ENCODE peak calls at places on chromosomes 5 and 9, in eight cellular contexts. A is endothelial cell of umbilical vein, H is left ventricle myocardium inferior, M is SK-N-SH, W is AG04450, X is fibroblast of lung, J is astrocyte, Z is Panc1. Y is an unnamed sample.
A peak's percentile ranks its signal among the peaks of the same experiment; 100 is the strongest.

GRCh38 chr9:113807173-113808061 is 68.7 kb upstream of the ZNF618 start:
- DNase-seq in J (peak; percentile 26), H (peak; percentile 22), X (peak; percentile 33), M (peak; percentile 75), Z (peak; percentile 41), W (peak; percentile 13), A (peak; percentile 73), Y (no peak)

GRCh38 chr5:172102913-172103629 is 85.0 kb downstream of the STK10 start:
- DNase-seq in M (no peak), W (peak; percentile 81), Z (peak; percentile 47), H (peak; percentile 63), X (peak; percentile 99), J (peak; percentile 98), A (peak; percentile 82), Y (peak; percentile 87)

GRCh38 chr9:132748450-132748849 is 78.2 kb downstream of the GTF3C4 start:
- DNase-seq in W (no peak), M (no peak), J (no peak), X (no peak), Z (no peak), H (no peak), A (no peak), Y (no peak)

GRCh38 chr9:19286634-19287188 is 56.2 kb downstream of the DENND4C start:
- DNase-seq in W (no peak), A (peak; percentile 48), X (peak; percentile 30), Z (no peak), J (peak; percentile 12), M (no peak), H (no peak), Y (no peak)

GRCh38 chr5:143016777-143017374 is 246.7 kb downstream of the ARHGAP26 start:
- DNase-seq in X (peak; percentile 61), A (peak; percentile 67), W (no peak), J (peak; percentile 44), M (peak; percentile 30), Z (no peak), H (no peak), Y (no peak)

GRCh38 chr5:111929261-111929660 is 172.3 kb upstream of the NREP start:
- DNase-seq in H (no peak), J (no peak), Z (no peak), M (no peak), A (no peak), X (no peak), W (no peak), Y (no peak)

GRCh38 chr9:126614088-126614454 is 343 bp downstream of the LMX1B start:
- DNase-seq in J (no peak), M (peak; percentile 51), Z (no peak), X (no peak), W (no peak), A (no peak), H (no peak), Y (no peak)

GRCh38 chr5:177086918-177087706 is 397 bp downstream of the FGFR4 start:
- DNase-seq in J (no peak), M (peak; percentile 88), Z (no peak), X (peak; percentile 10), A (peak; percentile 39), W (no peak), H (no peak), Y (peak; percentile 52)

GRCh38 chr5:91361055-91361701 is 21.9 kb downstream of the ARRDC3 start:
- DNase-seq in A (no peak), J (peak; percentile 63), M (no peak), H (no peak), W (no peak), X (peak; percentile 70), Z (no peak), Y (no peak)

GRCh38 chr5:91359957-91360609 is 23.0 kb downstream of the ARRDC3 start:
- DNase-seq in X (peak; percentile 63), W (no peak), J (peak; percentile 61), A (no peak), H (no peak), Z (no peak), M (no peak), Y (no peak)

GRCh38 chr5:91352831-91353695 is 30.1 kb downstream of the ARRDC3 start:
- DNase-seq in X (no peak), M (peak; percentile 50), W (no peak), Z (no peak), J (no peak), H (no peak), A (no peak), Y (no peak)

GRCh38 chr5:91357806-91358205 is 25.3 kb downstream of the ARRDC3 start:
- DNase-seq in Z (no peak), X (no peak), H (no peak), M (no peak), A (no peak), J (no peak), W (no peak), Y (no peak)

DNA sequence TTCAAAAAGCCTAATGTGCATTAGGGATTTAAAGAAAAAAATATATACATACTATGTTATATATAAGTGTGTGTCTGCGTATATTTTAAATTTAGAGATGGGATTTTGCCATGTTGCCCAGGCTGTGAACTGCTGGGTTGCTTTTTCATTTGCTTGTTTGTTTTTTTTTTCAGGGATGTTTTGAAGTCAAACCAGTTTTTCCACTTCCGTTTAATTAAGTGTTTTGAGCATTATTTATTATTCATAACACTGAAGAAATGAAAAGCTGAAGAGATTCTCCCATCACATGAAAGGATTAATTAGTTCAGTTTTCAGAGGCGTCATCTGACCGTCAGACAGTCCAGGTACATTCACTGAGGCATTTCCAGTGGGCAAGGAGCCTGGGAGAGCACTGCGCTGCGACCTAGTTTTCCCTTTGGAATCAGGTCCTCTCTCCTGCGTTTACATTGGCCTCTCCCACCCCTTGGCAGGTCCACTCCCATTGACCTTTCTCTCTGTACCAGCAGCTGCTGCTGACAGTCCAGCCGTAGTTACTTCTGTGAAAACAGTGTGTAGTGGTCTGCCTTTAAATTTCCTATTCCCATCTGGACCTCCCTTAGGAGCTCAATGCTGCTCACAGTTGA is 26.0 kb downstream of the ARRDC3 start:
- DNase-seq in A (no peak), W (no peak), X (no peak), H (no peak), M (no peak), J (no peak), Z (no peak), Y (no peak)
- H3K27ac ChIP-seq in A (no peak overlapping the region), W (no peak overlapping the region), X (no peak overlapping the region), H (no peak overlapping the region), M (no peak overlapping the region), J (no peak overlapping the region), Z (peak overlapping the region; percentile 23), Y (no peak overlapping the region)

DNA sequence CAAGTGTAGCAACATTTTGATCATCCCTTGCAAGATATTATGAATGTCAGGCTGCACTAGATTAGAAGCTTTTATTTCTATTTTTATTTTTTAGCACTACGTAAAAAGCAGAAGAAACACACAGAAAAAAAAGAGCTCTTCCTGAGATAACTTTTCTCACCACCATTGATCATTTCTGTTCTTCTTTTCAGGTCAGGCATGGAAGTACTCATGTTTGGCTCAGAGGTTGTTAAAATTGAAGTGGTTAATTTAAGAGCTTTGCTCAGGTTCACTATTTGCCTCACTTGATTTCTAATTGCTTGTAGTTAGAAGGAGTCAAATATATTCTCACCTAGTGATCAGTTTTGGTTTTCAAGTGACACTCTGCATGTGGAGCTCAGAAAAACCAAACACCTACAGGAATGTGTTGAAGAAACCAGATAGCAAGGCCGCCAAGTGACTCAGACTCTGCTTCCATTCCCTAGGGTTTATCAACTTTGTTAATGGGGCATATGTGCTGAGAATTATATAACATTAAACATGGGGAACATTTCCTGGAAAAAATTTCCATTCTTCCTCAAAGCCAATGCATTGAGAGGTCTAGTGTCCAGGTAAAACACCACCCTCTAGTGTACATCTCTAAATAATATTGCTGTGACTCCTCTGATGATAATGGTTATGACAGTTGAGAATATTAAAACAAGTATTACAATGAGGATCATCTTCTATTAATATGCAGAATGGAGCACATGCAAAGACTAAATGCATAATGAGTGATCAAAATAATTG is 679.7 kb downstream of the CETN3 start:
- DNase-seq in M (no peak), H (no peak), Z (peak; percentile 8), X (peak; percentile 43), A (peak; percentile 3), J (peak; percentile 38), W (no peak), Y (peak; percentile 38)
- TF ChIP-seq CTCF in M (peak; percentile 35), H (no peak), Z (peak; percentile 35), X (no peak), A (no peak), J (no peak), W (peak; percentile 33), Y (peak; percentile 69)

GRCh38 chr9:134475051-134475790 is 149.0 kb downstream of the RXRA start:
- DNase-seq in H (peak; percentile 85), W (no peak), X (peak; percentile 81), Z (no peak), A (peak; percentile 72), J (peak; percentile 67), M (no peak), Y (no peak)

GRCh38 chr9:134477927-134478326 is 151.7 kb downstream of the RXRA start:
- DNase-seq in H (no peak), A (no peak), W (no peak), M (no peak), X (no peak), J (no peak), Z (no peak), Y (no peak)

GRCh38 chr9:134476942-134477335 is 150.7 kb downstream of the RXRA start:
- DNase-seq in J (no peak), A (no peak), W (no peak), X (no peak), H (no peak), M (no peak), Z (no peak), Y (no peak)

GRCh38 chr9:134476256-134476941 is 150.1 kb downstream of the RXRA start:
- DNase-seq in Z (no peak), H (no peak), A (no peak), W (no peak), X (no peak), M (no peak), J (no peak), Y (no peak)

GRCh38 chr9:134477342-134477925 is 151.2 kb downstream of the RXRA start:
- DNase-seq in W (no peak), X (no peak), H (no peak), M (no peak), A (no peak), Z (no peak), J (no peak), Y (no peak)
- H3K27ac ChIP-seq in W (no peak overlapping the region), X (no peak overlapping the region), H (no peak overlapping the region), M (no peak overlapping the region), A (no peak overlapping the region), Z (no peak overlapping the region), J (no peak overlapping the region), Y (no peak overlapping the region)

GRCh38 chr9:123064662-123065061 is 31.2 kb downstream of the GPR21 start:
- DNase-seq in Z (no peak), J (no peak), X (no peak), M (no peak), W (no peak), H (no peak), A (no peak), Y (no peak)
- TF ChIP-seq CTCF in Z (no peak), J (no peak), X (no peak), M (no peak), W (no peak), H (no peak), A (no peak), Y (no peak)

Y was measured in foreskin keratinocyte.